ENCODE peak calls at places on chromosomes 6 and 20, in six cellular contexts. A is hepatocyte, Z is ovary, F is IMR-90, Q is PC-9, B is uterus. U is an unnamed sample.

GRCh38 chr20:8082999-8083398 is 49.1 kb upstream of the PLCB1 start:
- DNase-seq in Q (no peak), B (peak; percentile 17), A (peak; percentile 20), Z (peak; percentile 51), F (peak; percentile 64), U (no peak)

GRCh38 chr20:40540163-40540562 is 148.9 kb downstream of the MAFB start:
- DNase-seq in B (no peak), Z (no peak), Q (peak; percentile 9), A (no peak), F (no peak), U (no peak)

GRCh38 chr6:66390393-66390792 is 683.4 kb upstream of the EYS start:
- DNase-seq in A (no peak), Q (no peak), B (no peak), F (no peak), Z (no peak), U (no peak)

GRCh38 chr6:1256435-1257008 is 55.4 kb upstream of the FOXQ1 start:
- DNase-seq in Z (no peak), F (no peak), B (no peak), Q (no peak), A (no peak), U (no peak)

GRCh38 chr6:33085627-33086026 is 9.8 kb downstream of the HLA-DPB1 start:
- DNase-seq in Q (no peak), B (no peak), F (no peak), Z (no peak), A (no peak), U (no peak)

GRCh38 chr6:10838794-10839333 is 525 bp upstream of the MAK start:
- DNase-seq in Q (no peak), B (no peak), Z (no peak), A (no peak), F (no peak), U (no peak)

GRCh38 chr20:11379257-11380011 is 538.3 kb upstream of the BTBD3 start:
- DNase-seq in B (no peak), A (peak; percentile 78), F (no peak), Q (no peak), Z (no peak), U (no peak)

GRCh38 chr6:65505736-65506135 is 201.3 kb downstream of the EYS start:
- DNase-seq in Z (no peak), B (no peak), A (no peak), Q (no peak), F (no peak), U (no peak)

GRCh38 chr20:25525857-25526256 is 59.5 kb downstream of the NINL start:
- DNase-seq in B (no peak), Z (no peak), Q (peak; percentile 78), A (peak; percentile 67), F (peak; percentile 98), U (no peak)

GRCh38 chr20:35472209-35472608 is 16.8 kb downstream of the CEP250 start:
- DNase-seq in Z (no peak), Q (no peak), B (no peak), F (no peak), A (no peak), U (no peak)

GRCh38 chr20:62602550-62602949 is 39.8 kb upstream of the SLCO4A1 start:
- DNase-seq in Z (no peak), F (no peak), A (no peak), Q (no peak), B (no peak), U (no peak)

DNA sequence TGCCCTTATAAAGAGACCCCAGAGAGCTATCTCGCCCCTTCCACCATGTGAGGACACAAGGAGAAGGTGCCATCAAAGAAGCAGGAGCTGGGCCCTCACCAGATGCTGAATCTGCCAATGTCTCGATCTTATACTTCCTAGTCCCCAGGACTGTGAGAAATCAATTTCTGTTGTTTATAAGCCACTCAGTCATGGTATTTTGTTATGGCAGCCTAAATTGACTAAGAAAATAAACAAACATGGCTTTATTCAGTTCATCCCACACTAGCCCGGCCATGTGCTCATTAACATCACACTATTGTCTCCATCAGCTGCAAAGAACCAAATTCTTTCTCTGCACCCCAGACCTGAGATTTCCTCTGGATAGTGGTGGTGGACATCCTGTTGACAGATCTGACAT is 302.4 kb downstream of the PTPRT start:
- DNase-seq in B (no peak), A (no peak), Q (no peak), Z (no peak), F (no peak), U (no peak)
- H3K4me1 ChIP-seq in B (no peaks in the 10 kb centered on the region), A (no peaks in the 10 kb centered on the region), Q (no peaks in the 10 kb centered on the region), Z (no peaks in the 10 kb centered on the region), F (no peaks in the 10 kb centered on the region), U (no peaks in the 10 kb centered on the region)

DNA sequence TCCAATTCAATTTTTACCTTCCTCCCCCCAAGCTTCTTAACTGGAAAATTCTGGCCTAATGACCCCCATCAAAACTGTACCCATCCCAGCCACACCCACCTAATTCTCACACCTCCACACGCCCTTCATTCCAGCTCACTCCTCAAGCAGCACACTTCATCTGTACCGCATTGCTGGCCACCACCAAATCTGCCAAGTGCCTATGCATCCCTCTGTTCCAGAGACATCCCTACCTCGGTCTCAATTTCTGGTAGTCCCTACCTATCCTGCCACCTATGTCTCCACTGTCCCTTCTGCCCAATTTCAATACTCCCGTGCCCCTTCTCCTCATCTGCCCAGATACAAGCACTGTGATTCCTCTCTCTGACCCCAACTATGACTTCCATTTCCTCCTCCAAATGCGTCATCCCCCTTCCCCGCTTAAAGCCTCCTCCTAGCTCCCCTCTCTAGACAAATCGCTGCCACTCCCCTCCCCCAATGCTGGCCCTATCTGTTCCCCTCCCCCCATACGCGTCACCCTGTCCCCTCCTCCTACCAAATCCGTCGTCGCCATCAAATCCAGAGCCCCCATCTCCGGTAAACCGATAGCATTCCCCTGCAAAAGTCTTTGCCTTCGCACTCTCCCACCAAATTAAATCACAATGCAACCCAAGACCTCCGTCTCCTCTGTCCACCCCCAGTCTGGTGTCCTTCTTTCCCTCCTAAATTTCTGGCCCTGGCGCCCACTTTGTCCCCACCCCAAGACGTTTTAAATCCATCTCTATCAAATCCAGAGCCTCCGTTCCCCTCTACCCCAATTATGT is 1.2 kb downstream of the MTCH1 start:
- DNase-seq in Q (no peak), Z (peak; percentile 74), A (peak; percentile 76), F (peak; percentile 87), B (peak; percentile 55), U (no peak)
- TF ChIP-seq CTCF in Q (no peak), Z (no peak), A (no peak), F (no peak), B (no peak), U (no peak)

DNA sequence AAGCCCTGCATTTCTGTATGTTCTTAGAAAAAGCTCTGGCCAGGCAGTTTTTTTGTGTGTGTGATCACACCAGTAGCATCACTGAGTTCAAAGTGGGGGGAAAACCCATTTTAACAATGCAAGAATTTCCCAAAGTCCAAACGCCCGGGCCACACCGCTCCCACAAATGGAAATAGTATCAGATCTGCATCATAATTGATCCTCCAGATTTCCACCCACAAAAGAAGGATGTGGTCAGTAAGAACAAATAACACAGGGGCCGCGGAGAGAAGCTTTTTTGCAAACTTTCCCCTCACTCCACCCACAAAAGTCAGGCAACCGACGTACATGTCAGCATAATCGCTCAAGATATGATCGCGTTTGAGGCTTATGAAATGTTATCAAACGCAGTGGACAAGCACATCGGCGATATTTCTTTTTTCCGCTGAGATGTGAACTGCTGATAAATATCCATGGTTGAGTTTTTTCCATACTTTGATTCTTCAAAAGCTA is 143.7 kb downstream of the ZFP64 start:
- DNase-seq in Z (no peak), B (no peak), Q (no peak), F (peak; percentile 67), A (no peak), U (peak; percentile 6)
- H3K4me1 ChIP-seq in Z (no peaks in the 10 kb centered on the region), B (no peaks in the 10 kb centered on the region), Q (no peaks in the 10 kb centered on the region), F (peaks cover 12% of the 10 kb centered on the region), A (peaks cover 16% of the 10 kb centered on the region), U (peaks cover 10% of the 10 kb centered on the region)

DNA sequence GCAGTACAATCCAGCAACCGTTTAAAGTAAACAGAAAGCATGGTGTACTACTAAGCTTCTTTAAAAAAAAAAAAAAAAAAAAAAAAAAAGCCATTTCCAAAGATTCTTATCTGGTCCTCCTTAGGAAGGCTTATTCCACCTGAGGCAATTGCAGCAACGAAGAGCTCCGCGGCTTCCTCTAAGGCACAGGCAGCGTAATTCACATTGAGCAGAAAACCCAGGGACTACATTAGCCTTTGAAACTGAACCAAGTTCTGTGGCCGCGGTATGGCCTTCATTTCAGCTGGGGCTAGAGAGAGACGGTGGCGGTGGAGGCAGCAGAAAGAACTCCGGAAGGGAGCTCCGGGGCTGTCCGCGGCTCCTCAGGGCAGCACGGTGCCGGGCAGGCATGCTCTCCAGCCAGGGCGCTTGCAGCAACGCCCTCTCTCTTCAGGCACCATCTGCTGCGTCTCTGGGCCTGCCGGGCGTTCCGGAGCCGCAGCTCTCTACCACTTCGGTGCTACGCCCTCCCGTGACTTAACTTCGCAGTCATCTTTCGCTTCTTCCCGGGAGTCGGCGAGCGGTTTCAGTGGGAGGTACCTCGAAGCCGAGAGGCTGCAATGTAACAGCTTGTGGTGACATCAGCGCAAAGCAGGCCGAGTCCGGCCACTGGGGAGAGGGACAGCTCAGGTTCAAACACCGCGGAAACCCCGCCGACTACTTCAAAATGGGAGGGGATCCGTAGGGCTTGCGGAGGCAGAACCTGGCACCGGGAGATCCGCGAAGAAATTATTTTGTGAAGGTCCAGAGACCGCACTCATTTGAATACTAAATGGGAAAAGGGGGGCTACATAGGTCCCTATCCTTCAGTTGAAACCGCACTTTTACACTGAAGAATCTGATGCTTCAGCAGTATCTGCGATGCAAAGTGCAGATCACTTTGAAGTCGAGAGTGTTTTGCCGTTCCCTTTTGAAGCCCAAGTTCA is 100.0 kb downstream of the DST start:
- DNase-seq in A (peak; percentile 96), F (peak; percentile 98), Z (peak; percentile 95), B (peak; percentile 95), Q (peak; percentile 93), U (peak; percentile 93)
- TF ChIP-seq CTCF in A (no peak), F (peak; percentile 38), Z (peak; percentile 15), B (peak; percentile 46), Q (peak; percentile 16), U (peak; percentile 41)

DNA sequence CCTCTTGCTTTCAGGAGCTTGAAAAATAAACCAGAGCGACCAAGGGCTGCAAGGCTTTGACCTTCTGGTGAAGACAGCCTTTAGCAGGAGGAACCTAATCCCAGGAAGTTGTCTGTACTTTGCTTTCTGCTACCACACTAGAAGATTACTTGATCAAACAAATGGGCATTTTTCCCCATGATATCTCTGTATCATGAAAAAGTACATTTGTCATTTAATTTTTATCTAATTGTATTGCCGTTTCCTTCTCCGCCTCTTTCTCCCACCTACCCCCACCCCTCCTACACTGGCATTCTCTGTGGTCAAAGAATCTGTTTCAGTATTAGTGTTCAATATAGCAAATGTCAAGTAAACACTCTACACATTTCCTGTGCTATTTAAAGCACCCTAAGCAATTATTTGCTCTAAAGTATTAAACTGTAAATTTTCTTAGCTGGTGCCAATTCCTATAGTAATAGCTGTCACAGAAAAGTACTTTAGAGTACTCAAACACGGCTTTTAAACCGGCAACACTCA is 29.7 kb downstream of the ATXN1 start:
- DNase-seq in F (no peak), Z (no peak), A (no peak), Q (no peak), B (no peak), U (no peak)
- H3K4me1 ChIP-seq in F (peaks cover 13% of the 10 kb centered on the region), Z (no peaks in the 10 kb centered on the region), A (peaks cover 29% of the 10 kb centered on the region), Q (peaks cover 12% of the 10 kb centered on the region), B (peaks cover 5% of the 10 kb centered on the region), U (peaks cover 12% of the 10 kb centered on the region)

DNA sequence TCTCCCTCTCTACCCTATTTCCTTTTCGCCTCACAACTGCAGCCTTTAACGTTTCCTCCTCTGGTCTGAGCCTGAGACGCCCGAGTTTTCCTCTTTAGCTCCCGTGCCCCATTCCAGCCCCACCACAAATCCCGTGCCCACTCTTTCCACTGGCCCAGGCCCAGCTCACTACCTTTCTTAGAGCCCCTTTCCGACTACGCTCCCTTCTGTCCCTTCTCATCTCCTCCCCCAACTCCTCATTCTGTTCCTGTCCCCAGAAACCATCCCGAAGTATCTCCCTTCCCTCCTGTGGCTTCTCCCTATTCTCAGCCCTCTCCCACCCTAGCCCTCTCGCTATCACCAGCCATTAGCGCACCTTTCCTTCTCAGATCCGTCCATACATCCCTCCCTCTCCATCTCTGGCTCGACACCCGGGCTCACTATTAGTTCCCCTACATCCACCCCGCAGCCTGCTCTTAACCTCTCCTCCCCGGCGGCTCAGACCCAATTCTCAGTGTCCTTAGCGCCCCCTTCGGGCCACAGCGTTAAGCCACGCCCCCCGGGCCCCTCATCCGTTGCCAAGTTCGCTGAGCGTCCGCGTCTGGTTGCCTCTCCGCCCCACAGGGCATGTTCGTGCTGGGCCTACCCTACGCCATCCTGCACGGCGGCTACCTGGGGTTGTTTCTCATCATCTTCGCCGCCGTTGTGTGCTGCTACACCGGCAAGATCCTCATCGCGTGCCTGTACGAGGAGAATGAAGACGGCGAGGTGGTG is 2.7 kb downstream of the SLC32A1 start:
- DNase-seq in Z (no peak), F (no peak), Q (no peak), A (no peak), B (no peak), U (no peak)
- TF ChIP-seq CTCF in Z (no peak), F (peak; percentile 16), Q (no peak), A (peak; percentile 23), B (no peak), U (peak; percentile 19)

U was measured in heart right ventricle.